ENCODE peak calls at places on chromosomes 11 and 22, in ten cellular contexts. O is spleen, Q is ovary, I is uterus, V is tibial nerve, M is heart left ventricle, Z is H1, P is body of pancreas, X is right lobe of liver, W is K562. A is an unnamed sample.

GRCh38 chr11:14907411-14908213 is 15.6 kb upstream of the CYP2R1 start:
- DNase-seq in O (peak), Q (peak), I (peak), V (peak), M (peak), Z (peak), P (peak), X (peak), W (peak), A (peak)

GRCh38 chr11:3907590-3907989 is 52.1 kb downstream of the STIM1 start:
- DNase-seq in O (no peak), Q (no peak), I (no peak), V (no peak), M (no peak), Z (no peak), P (no peak), X (no peak), W (no peak), A (no peak)

GRCh38 chr11:34403431-34403830 is 35.3 kb upstream of the CAT start:
- DNase-seq in O (no peak), Q (no peak), I (no peak), V (no peak), M (no peak), Z (no peak), P (no peak), X (no peak), W (no peak), A (no peak)

GRCh38 chr22:42150727-42151590 is 20.3 kb upstream of the CYP2D6 start:
- DNase-seq in O (no peak), Q (no peak), I (no peak), V (no peak), M (no peak), Z (no peak), P (no peak), X (no peak), W (no peak), A (no peak)

GRCh38 chr11:69540118-69541000 is 58.9 kb downstream of the LINC01488 start:
- DNase-seq in O (peak), Q (no peak), I (peak), V (no peak), M (peak), Z (peak), P (peak), X (no peak), W (peak), A (no peak)

GRCh38 chr11:126414615-126415014 is 59.1 kb downstream of the ST3GAL4 start:
- DNase-seq in O (no peak), Q (no peak), I (peak), V (no peak), M (peak), Z (no peak), P (no peak), X (no peak), W (no peak), A (no peak)

GRCh38 chr22:39463931-39464390 is 7.1 kb downstream of the MGAT3 start:
- DNase-seq in O (peak), Q (no peak), I (no peak), V (no peak), M (peak), Z (no peak), P (no peak), X (peak), W (no peak), A (no peak)

GRCh38 chr11:126257764-126258163 is 10.9 kb downstream of the SRPRA start:
- DNase-seq in O (no peak), Q (no peak), I (no peak), V (no peak), M (no peak), Z (no peak), P (no peak), X (no peak), W (no peak), A (no peak)

GRCh38 chr22:27820896-27821866 is 19.6 kb upstream of the MN1 start:
- DNase-seq in O (no peak), Q (no peak), I (no peak), V (no peak), M (no peak), Z (no peak), P (peak), X (no peak), W (no peak), A (no peak)

GRCh38 chr11:103978588-103979580 is 57.6 kb upstream of the DDI1 start:
- DNase-seq in O (no peak), Q (no peak), I (no peak), V (no peak), M (no peak), Z (no peak), P (no peak), X (no peak), W (no peak), A (no peak)

GRCh38 chr11:15667127-15667725 is 552.5 kb downstream of the INSC start:
- DNase-seq in O (no peak), Q (no peak), I (no peak), V (no peak), M (no peak), Z (no peak), P (no peak), X (no peak), W (no peak), A (no peak)

GRCh38 chr22:50585781-50586180 is 3.1 kb upstream of the CHKB start:
- DNase-seq in O (peak), Q (no peak), I (no peak), V (no peak), M (peak), Z (no peak), P (no peak), X (no peak), W (no peak), A (no peak)

GRCh38 chr22:23984430-23984829 is 4.5 kb downstream of the GSTT2 start:
- DNase-seq in O (no peak), Q (no peak), I (no peak), V (no peak), M (no peak), Z (peak), P (no peak), X (no peak), W (no peak), A (no peak)

GRCh38 chr22:31241200-31241599 is 29.1 kb downstream of the LIMK2 start:
- DNase-seq in O (no peak), Q (no peak), I (no peak), V (no peak), M (no peak), Z (no peak), P (no peak), X (no peak), W (peak), A (no peak)

GRCh38 chr11:1293619-1294015 is 15.8 kb downstream of the TOLLIP start:
- DNase-seq in O (peak), Q (peak), I (no peak), V (no peak), M (peak), Z (no peak), P (peak), X (peak), W (no peak), A (no peak)

GRCh38 chr11:113378692-113379091 is 8.9 kb upstream of the ANKK1 start:
- DNase-seq in O (no peak), Q (no peak), I (no peak), V (no peak), M (no peak), Z (no peak), P (no peak), X (no peak), W (no peak), A (no peak)

GRCh38 chr11:89495951-89496350 is 4.8 kb upstream of the NOX4 start:
- DNase-seq in O (no peak), Q (no peak), I (peak), V (no peak), M (peak), Z (no peak), P (no peak), X (no peak), W (no peak), A (peak)

GRCh38 chr22:39514373-39514973 is 5.9 kb upstream of the ATF4 start:
- DNase-seq in O (no peak), Q (peak), I (peak), V (peak), M (peak), Z (peak), P (no peak), X (no peak), W (no peak), A (no peak)

GRCh38 chr11:41836426-41836825 is 377.0 kb upstream of the LRRC4C start:
- DNase-seq in O (no peak), Q (no peak), I (no peak), V (no peak), M (no peak), Z (no peak), P (no peak), X (no peak), W (no peak), A (no peak)

GRCh38 chr11:20762112-20762511 is 92.7 kb downstream of the NELL1 start:
- DNase-seq in O (no peak), Q (no peak), I (no peak), V (no peak), M (no peak), Z (no peak), P (no peak), X (no peak), W (no peak), A (no peak)

GRCh38 chr22:44441401-44442185 is 56.4 kb downstream of the RTL6 start:
- DNase-seq in O (peak), Q (no peak), I (no peak), V (no peak), M (no peak), Z (no peak), P (no peak), X (no peak), W (no peak), A (peak)

GRCh38 chr11:134120143-134120850 is 51.4 kb downstream of the JAM3 start:
- DNase-seq in O (no peak), Q (peak), I (peak), V (no peak), M (peak), Z (no peak), P (no peak), X (no peak), W (no peak), A (no peak)

GRCh38 chr11:7677071-7677470 is 3.8 kb upstream of the CYB5R2 start:
- DNase-seq in O (no peak), Q (no peak), I (no peak), V (no peak), M (no peak), Z (no peak), P (no peak), X (no peak), W (no peak), A (no peak)

GRCh38 chr22:49276567-49276966 is 551.1 kb downstream of the BRD1 start:
- DNase-seq in O (peak), Q (no peak), I (no peak), V (no peak), M (no peak), Z (no peak), P (no peak), X (no peak), W (no peak), A (no peak)

DNA sequence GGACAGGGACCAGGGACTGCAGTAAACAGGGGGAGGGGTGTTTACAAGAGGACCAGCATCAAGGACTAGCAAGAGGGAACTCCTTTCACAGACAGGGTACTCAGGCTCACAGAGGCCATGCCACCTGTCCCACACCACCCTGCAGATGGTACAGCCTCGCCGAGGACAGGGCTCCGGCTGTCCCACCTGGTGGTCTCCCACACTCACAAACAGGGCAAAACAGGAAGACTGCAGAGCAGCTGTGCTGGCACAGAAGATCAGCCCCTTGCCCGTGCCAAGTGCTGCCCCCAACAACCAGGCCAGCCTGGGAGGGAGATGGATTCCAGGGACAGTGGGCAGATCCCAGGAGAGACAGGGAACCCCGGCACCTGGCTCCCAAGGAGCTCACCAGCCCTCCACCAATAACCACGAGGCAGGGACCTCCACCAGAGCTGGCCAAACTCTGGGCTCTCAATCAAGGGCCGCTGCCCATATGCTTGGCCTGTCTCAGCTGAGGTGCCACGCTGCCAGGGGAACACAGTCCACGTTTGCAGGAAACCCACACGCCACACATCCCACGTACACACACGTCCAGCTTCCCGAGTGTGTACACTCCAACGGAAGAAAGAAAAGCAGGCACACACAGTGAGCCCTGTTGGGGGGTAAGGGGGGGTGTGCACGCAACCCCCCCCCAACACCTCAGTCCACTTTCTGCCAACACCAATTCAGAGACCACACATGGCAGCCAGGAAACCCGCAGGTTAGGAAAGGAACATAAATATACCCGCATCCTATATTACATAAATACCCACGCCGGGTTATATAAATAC is 2.0 kb downstream of the CSNK1E start:
- DNase-seq in O (peak), Q (peak), I (no peak), V (no peak), M (peak), Z (no peak), P (peak), X (no peak), W (no peak), A (peak)
- H3K4me3 ChIP-seq in O (peak), Q (peak), I (peak), V (peak), M (peak), Z (peak), P (no peak), X (peak), W (peak), A (peak)

DNA sequence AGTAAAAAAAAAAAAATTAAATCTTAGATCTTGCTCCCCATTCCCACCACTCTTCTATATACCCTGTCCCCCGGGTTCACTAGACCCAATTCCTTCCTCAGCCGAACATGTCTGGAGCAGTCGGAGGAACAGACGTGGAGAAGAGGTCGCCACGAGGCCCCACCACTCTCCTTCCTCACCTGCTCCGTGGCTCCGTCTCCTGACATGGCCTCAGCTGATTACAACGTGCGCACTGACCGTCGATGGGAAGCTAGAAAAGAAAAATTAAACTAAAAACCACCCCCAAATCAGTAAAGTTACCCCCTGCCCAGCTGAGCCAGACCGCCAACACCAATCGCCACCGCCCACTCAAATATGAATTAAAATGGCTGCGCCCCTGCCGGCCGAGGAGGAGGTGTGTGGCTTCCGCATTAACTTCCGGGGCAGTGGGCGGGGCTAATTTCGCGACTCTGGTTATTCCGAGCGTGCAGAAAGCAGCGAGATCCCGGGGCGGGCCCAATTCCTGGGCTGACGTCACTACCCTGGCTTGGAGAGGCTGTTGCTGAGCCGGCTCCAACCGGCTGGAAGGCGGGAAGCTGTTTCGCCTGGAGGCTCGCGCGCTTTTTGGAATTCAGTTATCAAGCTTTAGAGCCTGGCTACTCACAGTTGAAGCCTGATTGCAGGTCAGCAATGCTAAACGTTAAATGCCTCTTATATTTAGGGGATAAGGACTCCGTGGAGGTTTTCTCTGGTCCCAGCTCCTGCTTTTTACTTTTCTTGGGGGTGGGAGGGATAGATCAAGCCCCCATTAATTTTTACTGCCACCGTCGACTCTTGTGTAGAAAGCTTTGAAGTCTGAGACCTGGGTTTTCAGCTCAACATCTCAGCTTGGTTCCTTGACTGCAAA is at the start of gene CSTF3:
- DNase-seq in O (peak), Q (peak), I (peak), V (peak), M (peak), Z (peak), P (peak), X (peak), W (peak), A (peak)
- TF ChIP-seq POLR2A in O (no peak), Q (peak), I (peak), V (peak), M (peak), Z (peak), P (peak), X (peak), W (peak), A (no peak)

GRCh38 chr11:76237041-76237649 is 30.8 kb upstream of the WNT11 start:
- DNase-seq in O (no peak), Q (no peak), I (no peak), V (no peak), M (no peak), Z (no peak), P (no peak), X (no peak), W (no peak), A (no peak)
- H3K4me3 ChIP-seq in O (no peak), Q (no peak), I (no peak), V (no peak), M (no peak), Z (peak), P (no peak), X (no peak), W (no peak), A (no peak)

GRCh38 chr22:26671317-26672059 is 14.1 kb downstream of the MIAT start:
- DNase-seq in O (peak), Q (peak), I (peak), V (peak), M (peak), Z (no peak), P (peak), X (peak), W (no peak), A (peak)

GRCh38 chr22:26672060-26672471 is 14.7 kb downstream of the MIAT start:
- DNase-seq in O (peak), Q (no peak), I (no peak), V (no peak), M (peak), Z (no peak), P (no peak), X (no peak), W (peak), A (no peak)

GRCh38 chr22:26673485-26673884 is 16.1 kb downstream of the MIAT start:
- DNase-seq in O (no peak), Q (no peak), I (no peak), V (no peak), M (no peak), Z (no peak), P (no peak), X (no peak), W (no peak), A (no peak)

GRCh38 chr22:26674211-26675190 is 17.1 kb downstream of the MIAT start:
- DNase-seq in O (peak), Q (no peak), I (no peak), V (no peak), M (no peak), Z (no peak), P (no peak), X (no peak), W (peak), A (no peak)

GRCh38 chr22:26672590-26673468 is 15.4 kb downstream of the MIAT start:
- DNase-seq in O (peak), Q (peak), I (peak), V (peak), M (peak), Z (peak), P (peak), X (peak), W (peak), A (peak)
- TF ChIP-seq POLR2A in O (no peak), Q (peak), I (no peak), V (peak), M (peak), Z (peak), P (peak), X (peak), W (peak), A (no peak)

DNA sequence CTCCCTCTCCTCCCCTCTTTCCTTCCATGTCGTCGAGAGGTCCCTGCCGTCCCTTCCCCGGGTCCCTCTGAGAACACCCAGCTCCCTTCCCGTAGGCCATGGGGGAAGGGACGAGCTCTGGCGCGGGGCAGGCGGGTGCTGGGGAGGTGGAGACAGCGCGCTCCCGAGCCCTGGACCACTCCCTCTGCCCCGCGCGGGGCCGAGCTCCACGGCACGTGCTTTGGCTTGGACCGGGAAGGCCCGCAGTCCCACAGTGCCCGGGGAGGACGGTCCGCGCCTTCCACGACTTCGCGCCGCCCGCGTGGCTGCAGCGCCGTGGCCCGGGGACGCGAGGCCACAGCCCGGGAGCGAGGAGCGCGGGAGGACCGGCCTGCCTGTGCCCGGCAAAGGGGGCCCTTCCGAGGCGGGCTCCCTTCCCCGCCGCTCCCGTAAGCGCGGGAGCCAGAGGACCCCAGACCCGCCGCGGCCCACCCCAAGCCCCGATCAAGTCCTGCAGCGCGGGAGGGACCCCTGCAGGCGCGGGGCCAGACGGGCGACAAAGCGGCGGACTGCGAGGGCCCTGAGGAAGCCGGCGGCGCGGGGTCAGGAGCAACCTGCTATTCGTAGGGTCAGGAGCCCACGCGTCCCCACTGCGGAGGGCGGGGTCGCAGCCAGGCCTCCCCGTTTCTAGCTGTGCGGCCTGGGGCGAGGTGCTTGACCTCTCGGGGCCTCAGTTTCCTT is 110.4 kb downstream of the WNT7B start:
- DNase-seq in O (peak), Q (no peak), I (peak), V (no peak), M (no peak), Z (peak), P (no peak), X (peak), W (no peak), A (no peak)
- H3K4me3 ChIP-seq in O (no peak), Q (no peak), I (no peak), V (no peak), M (no peak), Z (peak), P (no peak), X (no peak), W (no peak), A (no peak)

A was measured in lower leg skin.